ENCODE peak calls at places on chromosomes 4 and X, in four cellular contexts. C is left ventricle myocardium superior, Y is T-helper 17 cell, S is fibroblast of the aortic adventitia. H is an unnamed sample.

GRCh38 chr4:32203340-32203739 is 1483.2 kb downstream of the PCDH7 start:
- DNase-seq in S (no peak), Y (no peak), C (no peak), H (no peak)

GRCh38 chrX:19602866-19603620 is 87.7 kb upstream of the MAP3K15 start:
- DNase-seq in C (no peak), Y (no peak), S (peak), H (no peak)

GRCh38 chr4:7752649-7753048 is 187.0 kb downstream of the AFAP1 start:
- DNase-seq in Y (no peak), S (peak), C (peak), H (no peak)

GRCh38 chr4:62644372-62644771 is 1444.2 kb downstream of the ADGRL3 start:
- DNase-seq in C (no peak), Y (no peak), S (peak), H (peak)

GRCh38 chr4:832536-832935 is 6.6 kb upstream of the CPLX1 start:
- DNase-seq in Y (no peak), C (no peak), S (no peak), H (no peak)

GRCh38 chr4:109887071-109887470 is 25.6 kb upstream of the EGF start:
- DNase-seq in Y (no peak), C (no peak), S (no peak), H (no peak)

GRCh38 chr4:83219344-83219990 is 65.1 kb downstream of the COQ2 start:
- DNase-seq in C (no peak), S (peak), Y (no peak), H (peak)

GRCh38 chrX:140500427-140500826 is 4.4 kb downstream of the SOX3 start:
- DNase-seq in S (no peak), C (no peak), Y (no peak), H (no peak)

GRCh38 chr4:90857081-90857820 is 730.1 kb downstream of the CCSER1 start:
- DNase-seq in Y (no peak), C (no peak), S (no peak), H (no peak)

GRCh38 chr4:129153700-129154099 is 57.7 kb downstream of the C4orf33 start:
- DNase-seq in C (no peak), Y (no peak), S (no peak), H (no peak)

GRCh38 chr4:73104695-73105094 is 35.2 kb upstream of the COX18 start:
- DNase-seq in C (no peak), S (no peak), Y (no peak), H (no peak)

GRCh38 chr4:169147217-169147616 is 123.5 kb downstream of the SH3RF1 start:
- DNase-seq in S (no peak), Y (no peak), C (no peak), H (no peak)

GRCh38 chr4:148998719-148999118 is 556.5 kb upstream of the NR3C2 start:
- DNase-seq in Y (no peak), C (no peak), S (peak), H (no peak)

GRCh38 chr4:187608001-187608421 is 387.6 kb upstream of the ZFP42 start:
- DNase-seq in S (no peak), Y (no peak), C (no peak), H (no peak)

GRCh38 chr4:42262701-42263490 is 110.4 kb upstream of the BEND4 start:
- DNase-seq in C (no peak), Y (no peak), S (no peak), H (no peak)

H was measured in right cardiac atrium.